ENCODE peak calls at places on chromosomes 6 and 20, in six cellular contexts. O is testis, M is heart left ventricle, D is A549, C is spleen, R is uterus. N is an unnamed sample.
A peak's percentile ranks its signal among the peaks of the same experiment; 100 is the strongest.

GRCh38 chr6:10595731-10596664 is 74.8 kb downstream of the GCNT2 start:
- DNase-seq in O (no peak), M (no peak), D (no peak), C (no peak), R (no peak), N (no peak)

GRCh38 chr6:55433446-55434130 is 106.3 kb downstream of the GFRAL start:
- DNase-seq in O (no peak), M (no peak), D (no peak), C (no peak), R (no peak), N (no peak)

GRCh38 chr6:137119196-137120104 is 54.0 kb downstream of the IL22RA2 start:
- DNase-seq in O (no peak), M (no peak), D (peak; percentile 6), C (no peak), R (no peak), N (no peak)

GRCh38 chr6:129849456-129849855 is 11.7 kb downstream of the TMEM244 start:
- DNase-seq in O (no peak), M (no peak), D (peak; percentile 9), C (no peak), R (no peak), N (no peak)

GRCh38 chr20:49318430-49319203 is 40.8 kb upstream of the ZNFX1 start:
- DNase-seq in O (no peak), M (no peak), D (no peak), C (peak; percentile 81), R (no peak), N (no peak)

GRCh38 chr6:56767892-56768531 is 125.3 kb upstream of the DST start:
- DNase-seq in O (no peak), M (no peak), D (peak; percentile 21), C (no peak), R (no peak), N (no peak)

GRCh38 chr6:834879-835278 is 141.9 kb upstream of the EXOC2 start:
- DNase-seq in O (no peak), M (no peak), D (no peak), C (no peak), R (no peak), N (no peak)

GRCh38 chr6:170137176-170137891 is 153.5 kb downstream of the DLL1 start:
- DNase-seq in O (peak; percentile 58), M (peak; percentile 64), D (no peak), C (no peak), R (peak; percentile 73), N (peak; percentile 22)

GRCh38 chr6:40755749-40756452 is 168.7 kb upstream of the LRFN2 start:
- DNase-seq in O (no peak), M (no peak), D (no peak), C (no peak), R (peak; percentile 60), N (no peak)

GRCh38 chr6:139581485-139581865 is 207.0 kb upstream of the CITED2 start:
- DNase-seq in O (no peak), M (no peak), D (no peak), C (no peak), R (no peak), N (no peak)

GRCh38 chr6:38239719-38240451 is 399.8 kb downstream of the BTBD9 start:
- DNase-seq in O (no peak), M (no peak), D (peak; percentile 7), C (no peak), R (no peak), N (no peak)

GRCh38 chr20:24448170-24448569 is 21.3 kb upstream of the SYNDIG1 start:
- DNase-seq in O (no peak), M (no peak), D (no peak), C (no peak), R (no peak), N (no peak)

GRCh38 chr6:54778731-54779130 is 67.8 kb upstream of the FAM83B start:
- DNase-seq in O (no peak), M (no peak), D (no peak), C (no peak), R (no peak), N (no peak)

GRCh38 chr6:117110146-117110545 is 155.2 kb upstream of the VGLL2 start:
- DNase-seq in O (no peak), M (no peak), D (no peak), C (no peak), R (no peak), N (no peak)

GRCh38 chr6:57165080-57165479 is 7.0 kb upstream of the BAG2 start:
- DNase-seq in O (no peak), M (no peak), D (no peak), C (no peak), R (no peak), N (no peak)

GRCh38 chr6:105993341-105993740 is 92.8 kb upstream of the PRDM1 start:
- DNase-seq in O (no peak), M (no peak), D (no peak), C (no peak), R (peak; percentile 40), N (no peak)

GRCh38 chr6:144417686-144418085 is 132.6 kb downstream of the UTRN start:
- DNase-seq in O (no peak), M (no peak), D (no peak), C (no peak), R (no peak), N (no peak)

GRCh38 chr6:144416773-144417172 is 131.6 kb downstream of the UTRN start:
- DNase-seq in O (no peak), M (no peak), D (no peak), C (no peak), R (no peak), N (no peak)

GRCh38 chr6:144415014-144415413 is 129.9 kb downstream of the UTRN start:
- DNase-seq in O (no peak), M (no peak), D (peak; percentile 80), C (no peak), R (no peak), N (no peak)

GRCh38 chr6:144416244-144416643 is 131.1 kb downstream of the UTRN start:
- DNase-seq in O (no peak), M (no peak), D (no peak), C (no peak), R (no peak), N (no peak)

DNA sequence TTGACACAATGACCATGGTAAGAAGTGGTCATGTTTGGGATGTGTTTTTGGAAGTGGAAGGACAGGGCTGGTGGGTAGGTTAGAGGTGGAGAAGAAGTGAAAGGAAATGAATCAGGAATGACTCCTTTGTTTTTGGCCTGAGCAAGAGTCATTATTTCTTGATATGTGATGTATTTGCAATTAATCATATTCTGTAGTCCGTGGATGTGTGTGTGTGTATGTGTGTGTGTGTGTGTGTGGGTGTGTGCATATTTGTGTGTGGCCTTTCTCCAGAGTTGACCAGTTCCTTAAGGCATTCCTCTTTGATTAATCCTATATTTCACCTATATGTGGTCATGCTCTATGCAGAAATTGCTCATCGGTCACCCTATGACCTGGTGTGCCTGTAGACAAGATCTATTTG is 130.7 kb downstream of the UTRN start:
- DNase-seq in O (no peak), M (no peak), D (peak; percentile 14), C (no peak), R (no peak), N (no peak)
- TF ChIP-seq POLR2A in O (no peak), M (no peak), D (no peak), C (no peak), R (no peak), N (no peak)

GRCh38 chr20:47784599-47785320 is 521 bp downstream of the SULF2 start:
- DNase-seq in O (no peak), M (peak; percentile 77), D (peak; percentile 74), C (peak; percentile 79), R (peak; percentile 47), N (peak; percentile 54)
- TF ChIP-seq CTCF in O (peak; percentile 34), M (no peak), D (no peak), C (no peak), R (no peak), N (peak; percentile 43)

GRCh38 chr6:43053545-43054205 is at the start of gene CUL7:
- DNase-seq in O (peak; percentile 94), M (peak; percentile 96), D (peak; percentile 89), C (peak; percentile 98), R (peak; percentile 93), N (peak; percentile 94)
- TF ChIP-seq POLR2A in O (no peak), M (no peak), D (peak; percentile 80), C (no peak), R (peak; percentile 57), N (peak; percentile 77)

DNA sequence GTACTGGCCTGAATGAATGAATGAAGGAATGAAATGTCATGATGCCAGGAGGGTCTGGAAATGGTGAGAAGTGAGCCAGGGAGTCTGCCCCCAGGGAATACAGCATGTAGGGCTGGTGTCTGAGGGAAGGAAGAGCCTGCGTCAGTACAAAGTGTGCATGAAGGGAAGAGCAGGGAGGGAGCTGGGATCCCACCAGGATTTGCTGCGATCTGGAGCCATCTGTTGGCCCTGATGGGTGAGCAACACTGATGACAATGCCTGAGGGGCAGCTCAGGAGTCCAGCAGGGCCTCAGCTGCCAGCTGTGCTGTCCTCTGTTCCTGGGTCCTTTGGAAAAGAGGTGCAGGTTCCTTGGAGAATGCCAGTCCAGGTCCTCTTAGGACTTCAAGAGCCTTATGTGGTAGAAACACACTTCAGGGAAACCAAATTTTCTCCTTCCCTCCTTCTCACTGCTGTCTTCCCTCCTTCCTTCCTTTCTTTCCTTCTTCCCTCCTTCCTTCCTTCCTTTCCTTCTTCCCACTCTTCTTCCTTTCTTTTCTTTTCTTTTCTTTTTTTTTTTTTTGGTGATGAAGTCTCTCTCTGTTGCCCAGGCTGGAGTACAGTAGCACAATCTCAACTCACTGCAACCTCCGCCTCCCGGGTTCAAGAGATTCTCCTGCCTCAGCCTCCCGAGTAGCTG is 11.5 kb downstream of the BPI start:
- DNase-seq in O (peak; percentile 30), M (no peak), D (peak; percentile 14), C (no peak), R (no peak), N (peak; percentile 46)
- TF ChIP-seq CTCF in O (no peak), M (no peak), D (no peak), C (no peak), R (no peak), N (peak; percentile 26)

GRCh38 chr6:12010635-12011275 is 1.4 kb upstream of the HIVEP1 start:
- DNase-seq in O (peak; percentile 85), M (peak; percentile 83), D (peak; percentile 66), C (peak; percentile 94), R (peak; percentile 69), N (peak; percentile 67)

GRCh38 chr6:12009904-12010634 is 2.0 kb upstream of the HIVEP1 start:
- DNase-seq in O (no peak), M (no peak), D (no peak), C (no peak), R (no peak), N (no peak)

GRCh38 chr6:12012231-12012565 is at the start of gene HIVEP1:
- DNase-seq in O (no peak), M (no peak), D (no peak), C (peak; percentile 92), R (peak; percentile 40), N (peak; percentile 66)

GRCh38 chr6:12012566-12013367 is 655 bp downstream of the HIVEP1 start:
- DNase-seq in O (peak; percentile 90), M (peak; percentile 74), D (peak; percentile 82), C (peak; percentile 93), R (peak; percentile 68), N (peak; percentile 66)

GRCh38 chr6:12011276-12012112 is 618 bp upstream of the HIVEP1 start:
- DNase-seq in O (peak; percentile 98), M (peak; percentile 98), D (peak; percentile 95), C (peak; percentile 99), R (peak; percentile 98), N (peak; percentile 98)
- TF ChIP-seq POLR2A in O (no peak), M (no peak), D (no peak), C (no peak), R (no peak), N (no peak)

GRCh38 chr6:15259766-15260098 is 13.9 kb downstream of the JARID2 start:
- DNase-seq in O (no peak), M (no peak), D (no peak), C (no peak), R (no peak), N (no peak)
- TF ChIP-seq CTCF in O (no peak), M (no peak), D (no peak), C (no peak), R (no peak), N (no peak)

GRCh38 chr6:33297956-33298772 is 578 bp downstream of the RGL2 start:
- DNase-seq in O (peak; percentile 86), M (peak; percentile 71), D (peak; percentile 81), C (peak; percentile 90), R (peak; percentile 87), N (peak; percentile 70)
- TF ChIP-seq POLR2A in O (no peak), M (no peak), D (no peak), C (no peak), R (no peak), N (peak; percentile 82)

N was measured in ovary.